ENCODE peak calls at places on chromosome 12, in nine cellular contexts. F, P, H, Y, R, J, O, D and L are unnamed samples.

GRCh38 chr12:11939223-11939622 is 131.5 kb upstream of the BCL2L14 start:
- DNase-seq in F (no peak), P (no peak), H (no peak), Y (no peak), R (no peak), J (no peak), O (no peak), D (no peak), L (no peak)

GRCh38 chr12:46460682-46461215 is 88.2 kb upstream of the SLC38A2 start:
- DNase-seq in F (no peak), P (no peak), H (no peak), Y (no peak), R (no peak), J (peak), O (no peak), D (no peak), L (no peak)

GRCh38 chr12:109940339-109940923 is 40.4 kb downstream of the TCHP start:
- DNase-seq in F (no peak), P (no peak), H (no peak), Y (no peak), R (no peak), J (no peak), O (no peak), D (no peak), L (no peak)

GRCh38 chr12:48969847-48970701 is 1.5 kb downstream of the WNT10B start:
- DNase-seq in F (no peak), P (peak), H (no peak), Y (no peak), R (no peak), J (peak), O (no peak), D (peak), L (no peak)

GRCh38 chr12:124008629-124009028 is 35.6 kb downstream of the ZNF664 start:
- DNase-seq in F (no peak), P (no peak), H (no peak), Y (no peak), R (no peak), J (no peak), O (no peak), D (no peak), L (no peak)

GRCh38 chr12:94553130-94553519 is 93.5 kb upstream of the CEP83 start:
- DNase-seq in F (peak), P (no peak), H (no peak), Y (peak), R (no peak), J (no peak), O (peak), D (no peak), L (peak)

GRCh38 chr12:197911-198695 is 15.9 kb downstream of the SLC6A12 start:
- DNase-seq in F (no peak), P (no peak), H (no peak), Y (no peak), R (no peak), J (no peak), O (no peak), D (no peak), L (no peak)

GRCh38 chr12:6078378-6079083 is 45.9 kb downstream of the VWF start:
- DNase-seq in F (peak), P (peak), H (no peak), Y (peak), R (peak), J (no peak), O (peak), D (no peak), L (no peak)

GRCh38 chr12:93785262-93786010 is 108.3 kb downstream of the CRADD start:
- DNase-seq in F (peak), P (no peak), H (peak), Y (peak), R (no peak), J (peak), O (peak), D (peak), L (peak)

GRCh38 chr12:54773593-54773992 is 80.7 kb upstream of the MUCL1 start:
- DNase-seq in F (no peak), P (no peak), H (no peak), Y (no peak), R (no peak), J (no peak), O (no peak), D (no peak), L (no peak)

GRCh38 chr12:56236985-56237384 is 7.1 kb downstream of the SLC39A5 start:
- DNase-seq in F (no peak), P (no peak), H (no peak), Y (no peak), R (no peak), J (no peak), O (no peak), D (no peak), L (no peak)

GRCh38 chr12:58412466-58412865 is 471.1 kb downstream of the ATP23 start:
- DNase-seq in F (no peak), P (no peak), H (no peak), Y (peak), R (no peak), J (no peak), O (no peak), D (no peak), L (no peak)

GRCh38 chr12:103494388-103494787 is 1.4 kb downstream of the C12orf42 start:
- DNase-seq in F (no peak), P (no peak), H (no peak), Y (no peak), R (no peak), J (no peak), O (no peak), D (no peak), L (no peak)

GRCh38 chr12:127191124-127191523 is 1075.8 kb upstream of the TMEM132C start:
- DNase-seq in F (peak), P (no peak), H (no peak), Y (peak), R (no peak), J (no peak), O (no peak), D (no peak), L (peak)

GRCh38 chr12:7868391-7868790 is 4.3 kb downstream of the SLC2A14 start:
- DNase-seq in F (peak), P (no peak), H (no peak), Y (peak), R (no peak), J (no peak), O (no peak), D (no peak), L (peak)

GRCh38 chr12:52284562-52285171 is 6.7 kb downstream of the KRT81 start:
- DNase-seq in F (no peak), P (no peak), H (no peak), Y (peak), R (no peak), J (no peak), O (no peak), D (no peak), L (no peak)

GRCh38 chr12:108832730-108833354 is 24.5 kb downstream of the SSH1 start:
- DNase-seq in F (peak), P (no peak), H (no peak), Y (peak), R (no peak), J (no peak), O (peak), D (no peak), L (peak)

GRCh38 chr12:102484732-102485069 is 4.3 kb upstream of the IGF1 start:
- DNase-seq in F (no peak), P (no peak), H (no peak), Y (no peak), R (no peak), J (no peak), O (no peak), D (no peak), L (no peak)

GRCh38 chr12:117850048-117850447 is 118.7 kb downstream of the KSR2 start:
- DNase-seq in F (peak), P (peak), H (peak), Y (peak), R (no peak), J (peak), O (peak), D (no peak), L (peak)

GRCh38 chr12:42421844-42422779 is 96.1 kb downstream of the PPHLN1 start:
- DNase-seq in F (peak), P (peak), H (no peak), Y (peak), R (no peak), J (no peak), O (peak), D (no peak), L (peak)

GRCh38 chr12:82817368-82817767 is 130.7 kb downstream of the TMTC2 start:
- DNase-seq in F (no peak), P (no peak), H (no peak), Y (no peak), R (no peak), J (no peak), O (no peak), D (no peak), L (peak)

GRCh38 chr12:8697120-8697475 is 693 bp upstream of the RIMKLB start:
- DNase-seq in F (peak), P (no peak), H (no peak), Y (peak), R (no peak), J (no peak), O (peak), D (peak), L (peak)

GRCh38 chr12:49903700-49904423 is at the start of gene FAIM2:
- DNase-seq in F (peak), P (no peak), H (no peak), Y (peak), R (no peak), J (peak), O (peak), D (peak), L (peak)

GRCh38 chr12:105352940-105353635 is 22.6 kb downstream of the C12orf75 start:
- DNase-seq in F (peak), P (no peak), H (no peak), Y (peak), R (no peak), J (no peak), O (no peak), D (no peak), L (no peak)

GRCh38 chr12:117968826-117969659 is at the start of gene KSR2:
- DNase-seq in F (peak), P (peak), H (peak), Y (peak), R (peak), J (peak), O (peak), D (peak), L (peak)

GRCh38 chr12:55931317-55931779 is 386 bp downstream of the DGKA start:
- DNase-seq in F (no peak), P (no peak), H (peak), Y (peak), R (no peak), J (no peak), O (no peak), D (no peak), L (no peak)

GRCh38 chr12:70576341-70577282 is 60.6 kb downstream of the PTPRB start:
- DNase-seq in F (peak), P (peak), H (peak), Y (peak), R (peak), J (no peak), O (peak), D (no peak), L (peak)

GRCh38 chr12:27177716-27178115 is 66.4 kb upstream of the STK38L start:
- DNase-seq in F (peak), P (no peak), H (no peak), Y (peak), R (no peak), J (no peak), O (peak), D (no peak), L (peak)

GRCh38 chr12:129212221-129212630 is 358.9 kb downstream of the GLT1D1 start:
- DNase-seq in F (no peak), P (no peak), H (no peak), Y (no peak), R (no peak), J (no peak), O (peak), D (no peak), L (no peak)

GRCh38 chr12:9701380-9702154 is 31.3 kb downstream of the CLECL1 start:
- DNase-seq in F (no peak), P (no peak), H (no peak), Y (no peak), R (no peak), J (peak), O (no peak), D (peak), L (no peak)

GRCh38 chr12:110249105-110249504 is 31.9 kb upstream of the ATP2A2 start:
- DNase-seq in F (no peak), P (no peak), H (no peak), Y (no peak), R (no peak), J (no peak), O (no peak), D (no peak), L (no peak)

GRCh38 chr12:78568326-78569020 is 296.1 kb upstream of the SYT1 start:
- DNase-seq in F (no peak), P (no peak), H (no peak), Y (peak), R (no peak), J (no peak), O (no peak), D (no peak), L (no peak)

GRCh38 chr12:75561921-75562320 is 50.5 kb upstream of the KRR1 start:
- DNase-seq in F (no peak), P (no peak), H (no peak), Y (no peak), R (no peak), J (no peak), O (no peak), D (no peak), L (no peak)

GRCh38 chr12:115338566-115339294 is 654.8 kb upstream of the TBX3 start:
- DNase-seq in F (no peak), P (no peak), H (no peak), Y (peak), R (no peak), J (no peak), O (no peak), D (no peak), L (no peak)

GRCh38 chr12:104243971-104244370 is 28.4 kb downstream of the TXNRD1 start:
- DNase-seq in F (no peak), P (no peak), H (no peak), Y (no peak), R (no peak), J (no peak), O (no peak), D (no peak), L (no peak)

GRCh38 chr12:55034218-55034617 is 14.4 kb downstream of the NEUROD4 start:
- DNase-seq in F (no peak), P (no peak), H (no peak), Y (no peak), R (no peak), J (no peak), O (no peak), D (no peak), L (no peak)